ENCODE peak calls at places on chromosome 5, in seven cellular contexts. G, C, K, I, N, R and B are unnamed samples.

GRCh38 chr5:135486679-135487395 is 34.7 kb upstream of the TIFAB start:
- DNase-seq in G (no peak), C (no peak), K (no peak), I (no peak), N (no peak), R (no peak), B (peak; percentile 62)

GRCh38 chr5:121988443-121988842 is 26.7 kb downstream of the SRFBP1 start:
- DNase-seq in G (no peak), C (no peak), K (no peak), I (no peak), N (no peak), R (no peak), B (no peak)

GRCh38 chr5:160021818-160022446 is 13.0 kb downstream of the TTC1 start:
- DNase-seq in G (no peak), C (peak; percentile 23), K (peak; percentile 40), I (peak; percentile 41), N (peak; percentile 22), R (no peak), B (no peak)

GRCh38 chr5:142816577-142816976 is 46.4 kb downstream of the ARHGAP26 start:
- DNase-seq in G (peak; percentile 71), C (no peak), K (no peak), I (no peak), N (no peak), R (no peak), B (no peak)

GRCh38 chr5:137462816-137463520 is 36.2 kb downstream of the SPOCK1 start:
- DNase-seq in G (no peak), C (no peak), K (no peak), I (no peak), N (no peak), R (no peak), B (no peak)

GRCh38 chr5:141883184-141883947 is 5.2 kb upstream of the PCDH1 start:
- DNase-seq in G (peak; percentile 57), C (no peak), K (peak; percentile 54), I (peak; percentile 29), N (no peak), R (no peak), B (peak; percentile 81)

GRCh38 chr5:1883120-1883924 is 597 bp upstream of the IRX4 start:
- DNase-seq in G (peak; percentile 47), C (no peak), K (no peak), I (no peak), N (no peak), R (no peak), B (no peak)

GRCh38 chr5:24986326-24986725 is 341.5 kb upstream of the CDH10 start:
- DNase-seq in G (no peak), C (no peak), K (no peak), I (no peak), N (no peak), R (no peak), B (no peak)

GRCh38 chr5:44770936-44771717 is 37.6 kb upstream of the MRPS30 start:
- DNase-seq in G (no peak), C (no peak), K (no peak), I (no peak), N (no peak), R (no peak), B (no peak)

GRCh38 chr5:174900176-174900692 is 175.9 kb downstream of the MSX2 start:
- DNase-seq in G (no peak), C (no peak), K (no peak), I (no peak), N (no peak), R (no peak), B (no peak)

GRCh38 chr5:55868846-55869245 is 17.7 kb downstream of the IL31RA start:
- DNase-seq in G (no peak), C (peak; percentile 8), K (no peak), I (peak; percentile 75), N (no peak), R (no peak), B (no peak)

GRCh38 chr5:31408814-31409213 is 123.1 kb downstream of the DROSHA start:
- DNase-seq in G (no peak), C (no peak), K (no peak), I (no peak), N (no peak), R (no peak), B (no peak)

GRCh38 chr5:141680751-141681201 is 1.3 kb downstream of the ARAP3 start:
- DNase-seq in G (peak; percentile 67), C (no peak), K (no peak), I (no peak), N (no peak), R (no peak), B (peak; percentile 87)